ENCODE peak calls at places on chromosome 6, in five cellular contexts. J is transverse colon, A is astrocyte, K is BJ, P is HepG2. V is an unnamed sample.

GRCh38 chr6:24974182-24975171 is 38.7 kb upstream of the RIPOR2 start:
- DNase-seq in P (no peak), J (no peak), K (no peak), A (no peak), V (no peak)

GRCh38 chr6:114989279-114989964 is 646.6 kb upstream of the HS3ST5 start:
- DNase-seq in J (no peak), K (no peak), A (no peak), P (no peak), V (no peak)

GRCh38 chr6:17842014-17842776 is 135.5 kb upstream of the NUP153 start:
- DNase-seq in J (no peak), A (no peak), P (no peak), K (no peak), V (no peak)

GRCh38 chr6:119575721-119576120 is 226.2 kb upstream of the MAN1A1 start:
- DNase-seq in P (no peak), J (no peak), K (peak), A (peak), V (no peak)

GRCh38 chr6:37679539-37680476 is 17.9 kb downstream of the MDGA1 start:
- DNase-seq in K (no peak), P (no peak), A (no peak), J (no peak), V (peak)

GRCh38 chr6:122734529-122735203 is 44.9 kb upstream of the FABP7 start:
- DNase-seq in P (no peak), A (no peak), K (no peak), J (no peak), V (no peak)

GRCh38 chr6:150775804-150776203 is 89.7 kb upstream of the MTHFD1L start:
- DNase-seq in K (no peak), A (no peak), P (no peak), J (no peak), V (no peak)

GRCh38 chr6:42142118-42142835 is at the start of gene C6orf132:
- DNase-seq in A (no peak), J (peak), K (no peak), P (peak), V (no peak)

GRCh38 chr6:144365176-144365710 is 80.1 kb downstream of the UTRN start:
- DNase-seq in J (no peak), A (no peak), K (no peak), P (no peak), V (no peak)

GRCh38 chr6:37134622-37135191 is 35.2 kb upstream of the PIM1 start:
- DNase-seq in J (peak), K (peak), P (no peak), A (peak), V (peak)

GRCh38 chr6:138651491-138651890 is 122.1 kb upstream of the CCDC28A start:
- DNase-seq in K (no peak), P (no peak), J (no peak), A (no peak), V (no peak)

GRCh38 chr6:165317723-165318122 is 8.3 kb upstream of the C6orf118 start:
- DNase-seq in K (no peak), J (no peak), A (no peak), P (no peak), V (no peak)

GRCh38 chr6:155117266-155117665 is 122.2 kb downstream of the TIAM2 start:
- DNase-seq in J (no peak), A (peak), K (peak), P (no peak), V (no peak)

GRCh38 chr6:20202070-20202658 is 10.1 kb downstream of the MBOAT1 start:
- DNase-seq in A (peak), P (peak), K (no peak), J (no peak), V (no peak)

GRCh38 chr6:49772296-49772695 is 14.8 kb downstream of the PGK2 start:
- DNase-seq in J (no peak), P (no peak), A (no peak), K (no peak), V (no peak)

GRCh38 chr6:34145161-34146020 is 496 bp downstream of the GRM4 start:
- DNase-seq in A (peak), K (no peak), J (no peak), P (no peak), V (no peak)

GRCh38 chr6:101761124-101761601 is 367.7 kb downstream of the GRIK2 start:
- DNase-seq in A (peak), J (no peak), K (peak), P (no peak), V (no peak)

DNA sequence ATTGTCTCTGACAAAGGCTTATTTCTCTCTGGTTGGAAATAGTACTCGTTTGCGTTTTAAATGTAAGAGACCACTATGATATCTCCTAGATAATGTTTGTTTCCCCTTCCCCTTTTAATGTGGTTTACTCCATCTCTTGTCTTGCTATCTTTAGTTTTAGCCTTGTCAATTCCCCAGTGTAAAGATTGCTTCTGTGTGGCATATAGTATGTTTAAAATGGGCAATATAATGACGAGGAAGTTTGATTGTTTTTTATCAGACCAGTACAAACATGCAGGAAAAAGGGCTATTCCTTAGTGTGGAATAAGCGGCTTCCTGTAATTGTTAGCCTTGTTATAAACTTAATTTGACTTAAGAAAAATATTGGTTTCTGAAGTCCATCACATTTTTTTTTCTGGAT is 3.1 kb downstream of the QKI start:
- DNase-seq in P (no peak), K (no peak), J (no peak), A (no peak), V (no peak)
- H3K4me3 ChIP-seq in P (peak), K (peak), J (peak), A (peak), V (peak)

GRCh38 chr6:55943329-55943728 is 67.9 kb upstream of the BMP5 start:
- DNase-seq in A (peak), K (no peak), J (no peak), P (no peak), V (peak)

GRCh38 chr6:55937227-55937626 is 61.8 kb upstream of the BMP5 start:
- DNase-seq in A (no peak), P (no peak), K (no peak), J (no peak), V (no peak)

DNA sequence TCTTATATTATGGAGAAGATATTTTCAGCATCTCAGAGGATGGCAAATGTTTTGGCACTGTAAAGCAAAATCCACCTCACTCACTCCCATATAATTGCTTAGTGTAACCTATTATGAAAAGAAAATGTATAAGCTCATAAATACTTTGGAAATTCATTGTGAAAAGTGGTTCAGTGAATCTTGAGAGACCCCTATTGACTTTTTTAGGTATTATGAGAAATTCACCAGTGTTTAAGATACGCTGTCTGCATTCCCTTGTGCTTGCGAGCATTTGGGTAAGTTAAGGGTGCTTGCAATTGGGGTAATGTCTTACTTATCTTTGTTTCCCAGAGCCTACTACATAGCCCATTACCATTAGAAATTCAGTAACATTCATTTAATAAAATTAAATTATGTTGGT is 66.3 kb upstream of the BMP5 start:
- DNase-seq in J (no peak), P (no peak), A (no peak), K (no peak), V (no peak)
- TF ChIP-seq CTCF in J (no peak), P (peak), A (no peak), K (peak), V (peak)

DNA sequence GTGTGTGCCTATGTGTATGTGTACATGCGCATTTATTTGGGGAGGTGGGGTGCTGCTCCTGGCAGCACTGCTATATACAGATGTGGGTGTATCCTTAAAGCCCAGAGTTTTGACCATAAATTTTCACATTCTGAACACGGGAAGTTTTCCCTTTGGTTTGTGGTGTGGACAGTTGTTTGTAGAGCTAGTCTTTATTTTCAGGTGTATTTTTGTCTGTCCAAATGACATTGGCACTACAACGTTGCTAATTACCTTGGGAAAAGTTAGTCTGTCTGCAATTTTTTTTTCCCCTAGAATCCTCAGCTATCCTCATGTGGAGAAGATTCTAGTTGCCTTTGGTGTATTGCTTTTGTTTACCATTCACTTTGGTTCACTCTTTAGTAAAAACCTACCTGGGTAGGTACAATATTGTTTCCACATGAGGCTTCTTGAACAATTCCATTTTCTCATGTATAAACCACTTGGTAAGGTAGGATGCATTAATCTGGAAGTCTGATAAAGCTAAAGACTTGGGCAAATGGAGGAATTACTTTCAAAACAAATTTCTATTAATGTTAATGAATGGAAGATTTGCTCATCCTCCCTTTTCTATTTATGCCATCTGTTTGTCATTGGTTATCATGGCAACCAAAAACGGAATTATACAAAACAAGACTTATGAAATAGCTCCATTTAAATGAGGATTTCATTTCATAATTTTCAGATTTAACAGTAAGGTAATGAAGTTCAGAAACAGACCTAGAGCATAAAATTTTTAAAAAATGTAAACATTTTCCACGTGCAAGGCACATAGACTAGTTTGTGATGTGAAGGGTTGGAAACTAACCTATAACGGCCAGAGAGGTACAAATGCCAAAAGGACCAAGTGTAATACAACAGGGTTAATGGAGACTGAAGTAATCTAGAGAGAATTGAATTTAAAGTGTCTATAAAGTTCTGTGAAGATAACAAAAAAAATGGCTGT is 3.9 kb downstream of the CCN2 start:
- DNase-seq in P (peak), A (peak), K (peak), J (no peak), V (no peak)
- H3K4me3 ChIP-seq in P (no peak), A (peak), K (no peak), J (no peak), V (no peak)

GRCh38 chr6:76881414-76881813 is 581.9 kb downstream of the HTR1B start:
- DNase-seq in J (no peak), K (no peak), A (no peak), P (no peak), V (no peak)

GRCh38 chr6:76876922-76877553 is 586.3 kb downstream of the HTR1B start:
- DNase-seq in P (peak), A (no peak), K (no peak), J (peak), V (peak)
- TF ChIP-seq CTCF in P (peak), A (no peak), K (peak), J (peak), V (peak)

DNA sequence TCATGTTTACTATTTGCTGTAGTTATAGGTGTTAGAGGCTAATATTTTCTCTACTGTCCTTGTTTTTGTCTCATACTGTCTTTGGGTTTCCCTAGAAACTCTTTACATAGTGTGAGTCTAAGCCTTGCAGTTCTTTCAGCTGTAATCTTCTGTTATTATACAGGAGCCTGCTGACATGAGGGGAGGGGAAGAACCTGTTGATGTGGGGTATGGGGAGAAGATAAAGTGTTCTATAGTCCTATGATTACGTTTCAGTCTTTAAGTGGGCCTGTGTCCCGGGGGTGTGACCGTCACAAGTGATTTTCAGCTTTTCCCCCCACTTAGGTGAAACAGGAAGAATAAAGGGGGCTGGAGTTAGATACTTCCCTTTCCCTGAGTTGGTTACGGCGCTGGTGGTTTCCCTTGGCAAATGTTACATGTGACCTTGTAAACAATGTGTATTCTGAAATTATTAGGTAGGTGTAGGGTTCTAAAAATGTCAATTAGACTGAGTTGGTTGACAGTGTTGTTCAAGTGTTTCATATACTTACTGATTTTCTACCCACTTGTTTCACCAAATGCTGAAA is 41.3 kb downstream of the REV3L start:
- DNase-seq in J (no peak), K (no peak), A (no peak), P (no peak), V (no peak)
- H3K4me3 ChIP-seq in J (no peak), K (no peak), A (no peak), P (no peak), V (no peak)

GRCh38 chr6:85678602-85679444 is 36.1 kb upstream of the SYNCRIP start:
- DNase-seq in J (peak), K (peak), P (peak), A (peak), V (peak)
- TF ChIP-seq CTCF in J (no peak), K (no peak), P (peak), A (no peak), V (no peak)

GRCh38 chr6:77030929-77031674 is 432.2 kb downstream of the HTR1B start:
- DNase-seq in J (no peak), K (no peak), A (peak), P (no peak), V (no peak)
- H3K4me3 ChIP-seq in J (no peak), K (no peak), A (no peak), P (no peak), V (no peak)

GRCh38 chr6:167235421-167236238 is 55.5 kb upstream of the UNC93A start:
- DNase-seq in J (no peak), P (no peak), A (no peak), K (no peak), V (no peak)

GRCh38 chr6:167237438-167237837 is 53.7 kb upstream of the UNC93A start:
- DNase-seq in J (no peak), K (no peak), P (no peak), A (no peak), V (no peak)

GRCh38 chr6:167235005-167235404 is 56.1 kb upstream of the UNC93A start:
- DNase-seq in A (no peak), J (no peak), K (no peak), P (no peak), V (no peak)

GRCh38 chr6:167238169-167238693 is 52.9 kb upstream of the UNC93A start:
- DNase-seq in J (no peak), P (peak), K (no peak), A (no peak), V (no peak)

DNA sequence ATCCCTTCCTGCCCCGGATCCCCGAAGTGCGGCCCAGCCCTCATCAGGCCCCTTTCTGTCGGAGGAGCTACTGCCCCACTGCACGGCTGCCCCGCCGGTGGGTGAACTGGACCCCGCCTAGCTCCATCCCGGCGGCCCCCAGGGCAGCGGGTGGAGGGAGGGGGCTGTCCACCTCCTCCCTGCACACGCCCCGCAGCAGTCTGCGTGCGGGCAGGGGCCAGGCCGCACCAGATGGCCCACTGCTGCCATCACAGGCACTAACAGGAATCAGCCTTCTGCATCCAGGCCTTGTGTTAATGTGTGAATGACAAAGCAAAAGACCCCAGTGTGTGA is 54.9 kb upstream of the UNC93A start:
- DNase-seq in J (no peak), A (no peak), K (no peak), P (no peak), V (no peak)
- TF ChIP-seq CTCF in J (no peak), A (no peak), K (no peak), P (peak), V (no peak)

DNA sequence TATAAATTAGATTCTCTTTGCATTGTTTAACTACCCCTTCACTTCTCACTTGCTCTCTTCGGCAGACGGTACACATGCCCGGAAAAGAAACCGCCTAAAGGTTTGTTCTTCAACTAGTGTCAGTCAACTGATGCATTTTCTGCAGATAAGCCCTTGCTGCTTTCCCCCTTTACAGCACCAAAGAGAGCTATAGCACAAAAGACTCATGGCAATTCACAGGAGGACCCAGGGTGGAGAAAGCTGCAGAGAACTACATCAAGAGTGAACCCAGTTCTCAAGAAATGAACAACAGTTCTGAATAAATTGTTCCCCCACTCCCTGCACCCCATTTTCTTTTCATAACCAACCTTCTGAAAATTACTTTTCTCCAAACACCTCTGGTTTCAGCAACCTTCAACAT is 8.9 kb downstream of the CD164 start:
- DNase-seq in A (no peak), K (no peak), J (no peak), P (no peak), V (no peak)
- H3K4me3 ChIP-seq in A (no peak), K (no peak), J (no peak), P (no peak), V (no peak)

V was measured in epithelial cell of proximal tubule.